ENCODE peak calls at places on chromosomes 16 and 17, in five cellular contexts. B is IMR-90, Y is neuronal stem cell, N is H1, Z is mesenchymal stem cell. S is an unnamed sample.
A peak's percentile ranks its signal among the peaks of the same experiment; 100 is the strongest.

GRCh38 chr16:974606-975312 is 4.0 kb upstream of the LMF1 start:
- DNase-seq in Z (no peak), B (no peak), N (no peak), Y (no peak), S (no peak)

GRCh38 chr17:35051579-35052239 is 11.8 kb downstream of the RFFL start:
- DNase-seq in N (no peak), B (peak; percentile 19), Y (no peak), Z (peak; percentile 84), S (no peak)

GRCh38 chr17:41048441-41048840 is 1.3 kb upstream of the KRTAP2-1 start:
- DNase-seq in Y (no peak), B (peak; percentile 60), N (no peak), Z (peak; percentile 31), S (peak; percentile 37)

GRCh38 chr16:19607610-19608280 is 52.2 kb downstream of the VPS35L start:
- DNase-seq in Y (no peak), N (no peak), Z (no peak), B (peak; percentile 14), S (peak; percentile 59)

GRCh38 chr17:50396261-50397110 is 837 bp downstream of the LRRC59 start:
- DNase-seq in B (peak; percentile 56), Z (peak; percentile 73), Y (peak; percentile 1), N (no peak), S (peak; percentile 38)

GRCh38 chr17:56929362-56929969 is 15.6 kb upstream of the TRIM25 start:
- DNase-seq in B (no peak), N (no peak), Y (no peak), Z (no peak), S (peak; percentile 68)

GRCh38 chr16:22217890-22218730 is 12.0 kb downstream of the EEF2K start:
- DNase-seq in Z (no peak), B (no peak), N (no peak), Y (no peak), S (peak; percentile 44)

GRCh38 chr17:55576237-55576998 is 65.2 kb upstream of the SMIM36 start:
- DNase-seq in B (peak; percentile 75), Y (no peak), N (no peak), Z (peak; percentile 71), S (peak; percentile 16)

GRCh38 chr17:50626037-50626574 is 8.6 kb upstream of the ABCC3 start:
- DNase-seq in Z (peak; percentile 75), N (peak; percentile 73), Y (peak; percentile 76), B (peak; percentile 62), S (peak; percentile 89)

GRCh38 chr17:46783031-46783593 is 35.4 kb downstream of the WNT3 start:
- DNase-seq in Y (no peak), N (no peak), B (no peak), Z (no peak), S (no peak)

GRCh38 chr16:4488486-4488967 is 12.3 kb downstream of the HMOX2 start:
- DNase-seq in Z (peak; percentile 64), N (no peak), Y (no peak), B (peak; percentile 20), S (no peak)

GRCh38 chr16:19443659-19444058 is 26.0 kb downstream of the TMC5 start:
- DNase-seq in Z (no peak), N (no peak), B (no peak), Y (no peak), S (no peak)

GRCh38 chr17:73657473-73658116 is 13.3 kb upstream of the SDK2 start:
- DNase-seq in Z (peak; percentile 8), B (no peak), N (no peak), Y (peak; percentile 45), S (peak; percentile 84)

GRCh38 chr16:74291577-74292208 is 4.9 kb upstream of the PSMD7 start:
- DNase-seq in Z (peak; percentile 32), Y (no peak), N (no peak), B (peak; percentile 49), S (no peak)

GRCh38 chr17:74408262-74408661 is 23.6 kb upstream of the GPRC5C start:
- DNase-seq in N (no peak), B (no peak), Y (no peak), Z (peak; percentile 51), S (peak; percentile 61)

GRCh38 chr17:16106161-16106891 is 106.7 kb downstream of the TTC19 start:
- DNase-seq in Z (peak; percentile 86), N (no peak), Y (no peak), B (peak; percentile 79), S (no peak)

GRCh38 chr17:40541060-40541872 is 24.0 kb downstream of the CCR7 start:
- DNase-seq in B (no peak), Z (no peak), N (no peak), Y (no peak), S (no peak)

GRCh38 chr17:83067718-83068261 is 11.6 kb upstream of the METRNL start:
- DNase-seq in Z (no peak), B (peak; percentile 16), N (no peak), Y (no peak), S (no peak)

GRCh38 chr17:2395258-2396170 is 5.3 kb downstream of the MNT start:
- DNase-seq in B (peak; percentile 58), Y (no peak), Z (peak; percentile 91), N (no peak), S (peak; percentile 75)

GRCh38 chr17:29143894-29144293 is 36.3 kb downstream of the MYO18A start:
- DNase-seq in N (no peak), B (peak; percentile 28), Z (peak; percentile 68), Y (no peak), S (peak; percentile 72)

GRCh38 chr17:6489016-6489550 is 44.8 kb downstream of the PIMREG start:
- DNase-seq in N (no peak), Z (no peak), Y (no peak), B (no peak), S (no peak)

GRCh38 chr16:27685802-27686201 is 135.9 kb downstream of the KATNIP start:
- DNase-seq in B (peak; percentile 85), N (no peak), Z (peak; percentile 66), Y (no peak), S (no peak)

GRCh38 chr16:23290189-23291062 is 11.7 kb upstream of the SCNN1B start:
- DNase-seq in Y (no peak), Z (no peak), B (no peak), N (no peak), S (no peak)

GRCh38 chr17:1703063-1703462 is 7.1 kb downstream of the TLCD2 start:
- DNase-seq in Y (no peak), B (peak; percentile 37), Z (no peak), N (no peak), S (no peak)

GRCh38 chr17:31452101-31452500 is 60.6 kb downstream of the RAB11FIP4 start:
- DNase-seq in B (peak; percentile 8), Y (no peak), N (no peak), Z (no peak), S (no peak)

GRCh38 chr17:1625053-1625452 is 3.6 kb downstream of the SLC43A2 start:
- DNase-seq in B (no peak), N (no peak), Z (no peak), Y (no peak), S (no peak)

GRCh38 chr16:85883813-85884212 is 15.1 kb upstream of the IRF8 start:
- DNase-seq in Y (no peak), N (no peak), B (no peak), Z (no peak), S (no peak)

GRCh38 chr16:14963281-14964173 is 11.3 kb upstream of the PDXDC1 start:
- DNase-seq in B (no peak), N (no peak), Y (no peak), Z (no peak), S (no peak)
- H2BK15ac ChIP-seq in B (no peak overlapping the region), N (no peak overlapping the region), Y (no peak overlapping the region), Z (no peak overlapping the region), S (no peak overlapping the region)

GRCh38 chr17:9220466-9221230 is 199.3 kb downstream of the NTN1 start:
- DNase-seq in Z (no peak), B (no peak), Y (peak; percentile 90), N (no peak), S (no peak)

GRCh38 chr17:9219631-9220415 is 198.5 kb downstream of the NTN1 start:
- DNase-seq in N (no peak), B (no peak), Z (no peak), Y (no peak), S (peak; percentile 84)

GRCh38 chr17:9217151-9218067 is 196.1 kb downstream of the NTN1 start:
- DNase-seq in Z (peak; percentile 75), N (no peak), B (peak; percentile 62), Y (no peak), S (peak; percentile 89)

GRCh38 chr17:9218911-9219310 is 197.6 kb downstream of the NTN1 start:
- DNase-seq in Z (no peak), Y (no peak), B (no peak), N (no peak), S (no peak)

GRCh38 chr17:9218068-9218635 is 196.8 kb downstream of the NTN1 start:
- DNase-seq in B (no peak), Y (no peak), N (no peak), Z (no peak), S (peak; percentile 50)
- H3K18ac ChIP-seq in B (peak overlapping the region; percentile 59), Y (no peak overlapping the region), N (no peak overlapping the region), Z (no peak overlapping the region), S (no peak overlapping the region)

GRCh38 chr16:49859139-49859947 is 3.4 kb upstream of the ZNF423 start:
- DNase-seq in N (no peak), Y (no peak), B (no peak), Z (peak; percentile 30), S (no peak)
- H3K4me3 ChIP-seq in N (peak overlapping the region; percentile 85), Y (peak overlapping the region; percentile 66), B (no peak overlapping the region), Z (peak overlapping the region; percentile 56), S (peak overlapping the region; percentile 25)

DNA sequence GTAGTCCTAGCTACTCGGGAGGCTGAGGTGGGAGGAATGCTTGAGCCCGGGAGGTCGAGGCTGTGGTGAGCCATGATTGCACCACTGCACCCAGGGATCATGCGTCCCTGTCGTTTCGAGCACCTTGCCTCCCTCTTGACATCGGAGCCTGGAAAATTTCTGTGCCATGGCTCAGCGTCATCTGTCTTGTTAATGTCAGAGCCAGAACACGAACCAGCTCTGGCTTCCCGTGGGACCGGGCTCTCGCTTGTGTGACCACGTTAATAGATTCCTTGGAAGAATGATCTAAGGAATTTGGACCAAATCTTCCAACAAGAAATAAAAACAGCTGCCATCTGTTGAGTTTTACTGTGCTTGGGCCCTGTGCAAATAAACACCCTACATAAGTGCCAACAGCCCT is 117.7 kb downstream of the ABCC1 start:
- DNase-seq in Y (no peak), B (peak; percentile 54), Z (peak; percentile 58), N (no peak), S (no peak)
- H2BK15ac ChIP-seq in Y (no peak overlapping the region), B (no peak overlapping the region), Z (no peak overlapping the region), N (no peak overlapping the region), S (no peak overlapping the region)

GRCh38 chr16:57502048-57502775 is 15.9 kb upstream of the DOK4 start:
- DNase-seq in Y (no peak), N (no peak), B (no peak), Z (no peak), S (no peak)

GRCh38 chr16:57500578-57501111 is 14.4 kb upstream of the DOK4 start:
- DNase-seq in N (no peak), Y (no peak), B (no peak), Z (peak; percentile 78), S (peak; percentile 67)

GRCh38 chr16:57503366-57503765 is 17.1 kb upstream of the DOK4 start:
- DNase-seq in Z (no peak), B (no peak), Y (no peak), N (no peak), S (no peak)

GRCh38 chr16:57504001-57504400 is 17.7 kb upstream of the DOK4 start:
- DNase-seq in Z (no peak), N (no peak), Y (no peak), B (no peak), S (no peak)

GRCh38 chr16:57501492-57501891 is 15.2 kb upstream of the DOK4 start:
- DNase-seq in N (no peak), B (no peak), Y (no peak), Z (no peak), S (no peak)
- H3K18ac ChIP-seq in N (no peak overlapping the region), B (no peak overlapping the region), Y (no peak overlapping the region), Z (no peak overlapping the region), S (no peak overlapping the region)

S was measured in mesendoderm.